ENCODE peak calls at places on chromosomes 16 and 17, in nine cellular contexts. J is effector CD4-positive, alpha-beta T cell; B is NCI-H748 treated with DMSO at 0.1 percent for 48 hours; H is activated T-cell treated with anti-CD3 and anti-CD28 coated beads, Interleukin-2, amount 50 U/mL, for 72 hours; V is A549; N is thoracic aorta; I is fibroblast of mammary gland; W is activated effector memory CD4-positive, alpha-beta T cell treated with anti-CD3 and anti-CD28 coated beads, Interleukin-2, amount 50 U/mL, for 16 hours; L is endothelial cell. G is an unnamed sample.
A peak's percentile ranks its signal among the peaks of the same experiment; 100 is the strongest.

GRCh38 chr16:50202926-50203624 is 50.0 kb downstream of the TENT4B start:
- DNase-seq in J (no peak), B (no peak), H (no peak), V (peak; percentile 81), N (no peak), I (peak; percentile 92), W (no peak), L (no peak), G (no peak)

GRCh38 chr16:16096858-16097213 is 126.5 kb downstream of the ABCC6 start:
- DNase-seq in J (no peak), B (no peak), H (no peak), V (no peak), N (no peak), I (no peak), W (no peak), L (no peak), G (no peak)

GRCh38 chr16:8237452-8237851 is 352.9 kb downstream of the TMEM114 start:
- DNase-seq in J (no peak), B (no peak), H (no peak), V (no peak), N (no peak), I (no peak), W (no peak), L (no peak), G (no peak)

GRCh38 chr17:81804559-81805399 is 829 bp downstream of the GCGR start:
- DNase-seq in J (no peak), B (no peak), H (no peak), V (no peak), N (no peak), I (no peak), W (no peak), L (no peak), G (no peak)

GRCh38 chr16:86988920-86989715 is 328.1 kb downstream of the C16orf95 start:
- DNase-seq in J (no peak), B (no peak), H (no peak), V (no peak), N (no peak), I (no peak), W (no peak), L (no peak), G (no peak)

GRCh38 chr16:86945166-86945900 is 367.0 kb downstream of the FOXL1 start:
- DNase-seq in J (no peak), B (no peak), H (no peak), V (no peak), N (no peak), I (no peak), W (no peak), L (no peak), G (peak; percentile 50)

GRCh38 chr17:45090711-45091110 is 29.6 kb downstream of the NMT1 start:
- DNase-seq in J (no peak), B (no peak), H (no peak), V (peak; percentile 42), N (no peak), I (no peak), W (no peak), L (no peak), G (no peak)

GRCh38 chr16:89700649-89701424 is 668 bp downstream of the SPATA2L start:
- DNase-seq in J (peak; percentile 47), B (no peak), H (peak; percentile 77), V (peak; percentile 72), N (no peak), I (no peak), W (peak; percentile 84), L (peak; percentile 60), G (peak; percentile 85)

GRCh38 chr17:9912146-9913099 is 7.4 kb upstream of the RCVRN start:
- DNase-seq in J (no peak), B (no peak), H (no peak), V (no peak), N (no peak), I (peak; percentile 23), W (no peak), L (no peak), G (no peak)

GRCh38 chr17:81735181-81736102 is 23.4 kb downstream of the SLC25A10 start:
- DNase-seq in J (no peak), B (peak; percentile 67), H (no peak), V (no peak), N (no peak), I (peak; percentile 53), W (peak; percentile 60), L (no peak), G (peak; percentile 75)

GRCh38 chr16:56482667-56483236 is 31.4 kb downstream of the OGFOD1 start:
- DNase-seq in J (no peak), B (no peak), H (no peak), V (no peak), N (no peak), I (no peak), W (no peak), L (no peak), G (no peak)

GRCh38 chr16:53007095-53007494 is 45.6 kb downstream of the CHD9NB start:
- DNase-seq in J (no peak), B (no peak), H (no peak), V (no peak), N (no peak), I (no peak), W (no peak), L (no peak), G (no peak)

GRCh38 chr17:76132574-76133338 is 8.3 kb downstream of the FOXJ1 start:
- DNase-seq in J (no peak), B (peak; percentile 62), H (no peak), V (no peak), N (no peak), I (no peak), W (no peak), L (no peak), G (peak; percentile 88)

GRCh38 chr17:64384253-64385186 is 6.1 kb downstream of the PECAM1 start:
- DNase-seq in J (no peak), B (no peak), H (no peak), V (peak; percentile 14), N (no peak), I (no peak), W (no peak), L (no peak), G (peak; percentile 5)

GRCh38 chr16:57268804-57269800 is 15.4 kb downstream of the PLLP start:
- DNase-seq in J (no peak), B (no peak), H (no peak), V (peak; percentile 40), N (no peak), I (no peak), W (no peak), L (no peak), G (peak; percentile 77)

GRCh38 chr17:29089601-29090044 is 46.7 kb downstream of the PIPOX start:
- DNase-seq in J (no peak), B (no peak), H (no peak), V (no peak), N (no peak), I (no peak), W (no peak), L (no peak), G (no peak)

GRCh38 chr17:21174719-21175118 is 39.2 kb downstream of the TMEM11 start:
- DNase-seq in J (no peak), B (no peak), H (no peak), V (no peak), N (no peak), I (peak; percentile 28), W (no peak), L (no peak), G (no peak)

GRCh38 chr17:28372203-28372944 is 880 bp downstream of the SARM1 start:
- DNase-seq in J (no peak), B (peak; percentile 24), H (peak; percentile 36), V (no peak), N (no peak), I (peak; percentile 21), W (peak; percentile 68), L (no peak), G (peak; percentile 65)

GRCh38 chr16:2042171-2042570 is 5.5 kb downstream of the NTHL1 start:
- DNase-seq in J (no peak), B (no peak), H (no peak), V (no peak), N (no peak), I (no peak), W (no peak), L (no peak), G (peak; percentile 93)

GRCh38 chr17:14119546-14119945 is 50.2 kb downstream of the COX10 start:
- DNase-seq in J (no peak), B (no peak), H (peak; percentile 53), V (no peak), N (no peak), I (no peak), W (no peak), L (no peak), G (no peak)

GRCh38 chr17:75848523-75849303 is 4.5 kb upstream of the UNC13D start:
- DNase-seq in J (peak; percentile 81), B (peak; percentile 30), H (peak; percentile 80), V (peak; percentile 78), N (no peak), I (peak; percentile 51), W (peak; percentile 93), L (peak; percentile 74), G (peak; percentile 86)

GRCh38 chr17:30263552-30264333 is 28.0 kb downstream of the BLMH start:
- DNase-seq in J (no peak), B (no peak), H (no peak), V (peak; percentile 9), N (no peak), I (peak; percentile 12), W (no peak), L (no peak), G (no peak)

GRCh38 chr16:24178496-24178895 is 77.6 kb upstream of the CACNG3 start:
- DNase-seq in J (no peak), B (no peak), H (no peak), V (no peak), N (no peak), I (no peak), W (no peak), L (peak; percentile 48), G (no peak)

GRCh38 chr16:471353-472198 is 46.1 kb downstream of the RAB11FIP3 start:
- DNase-seq in J (no peak), B (no peak), H (no peak), V (no peak), N (no peak), I (no peak), W (no peak), L (no peak), G (no peak)

GRCh38 chr17:30696234-30696633 is 128.3 kb downstream of the CRLF3 start:
- DNase-seq in J (no peak), B (no peak), H (no peak), V (no peak), N (no peak), I (no peak), W (no peak), L (no peak), G (no peak)

GRCh38 chr17:2462481-2462880 is 49.2 kb downstream of the METTL16 start:
- DNase-seq in J (no peak), B (no peak), H (no peak), V (no peak), N (no peak), I (no peak), W (no peak), L (no peak), G (no peak)

GRCh38 chr16:81652798-81653505 is 126.1 kb upstream of the PLCG2 start:
- DNase-seq in J (no peak), B (peak; percentile 70), H (no peak), V (no peak), N (no peak), I (no peak), W (no peak), L (no peak), G (no peak)

GRCh38 chr17:37465058-37465616 is 24.6 kb upstream of the DUSP14 start:
- DNase-seq in J (no peak), B (no peak), H (no peak), V (no peak), N (no peak), I (peak; percentile 79), W (no peak), L (no peak), G (no peak)

GRCh38 chr17:76997981-76998531 is 129.9 kb downstream of the MGAT5B start:
- DNase-seq in J (peak; percentile 34), B (no peak), H (peak; percentile 65), V (no peak), N (no peak), I (no peak), W (peak; percentile 72), L (no peak), G (no peak)

GRCh38 chr16:90044111-90044551 is 24.9 kb upstream of the DBNDD1 start:
- DNase-seq in J (no peak), B (no peak), H (no peak), V (peak; percentile 54), N (no peak), I (no peak), W (no peak), L (no peak), G (peak; percentile 69)

GRCh38 chr16:15976225-15976812 is 26.9 kb downstream of the ABCC1 start:
- DNase-seq in J (no peak), B (no peak), H (no peak), V (no peak), N (no peak), I (peak; percentile 55), W (no peak), L (no peak), G (no peak)